ENCODE peak calls at places on chromosomes 3 and 15, in seven cellular contexts. E, Z, A, O, N, J and D are unnamed samples.

GRCh38 chr3:28240440-28240839 is 979 bp upstream of the CMC1 start:
- DNase-seq in E (no peak), O (peak), J (no peak), Z (no peak), N (peak), A (no peak), D (no peak)

GRCh38 chr3:187738400-187739124 is 6.7 kb downstream of the BCL6 start:
- DNase-seq in A (peak), J (peak), Z (peak), O (peak), N (peak), E (peak), D (peak)

GRCh38 chr15:92645731-92646130 is 9.8 kb downstream of the FAM174B start:
- DNase-seq in Z (no peak), A (no peak), J (no peak), O (no peak), N (no peak), E (no peak), D (no peak)

GRCh38 chr3:55571913-55572312 is 84.8 kb upstream of the WNT5A start:
- DNase-seq in J (peak), E (no peak), N (no peak), A (peak), O (no peak), Z (no peak), D (peak)

GRCh38 chr3:107344722-107345121 is 32.5 kb upstream of the CCDC54 start:
- DNase-seq in A (no peak), E (no peak), Z (no peak), J (no peak), O (no peak), N (no peak), D (peak)

GRCh38 chr3:116483135-116483534 is 37.8 kb upstream of the LSAMP start:
- DNase-seq in O (no peak), Z (no peak), E (no peak), J (no peak), N (no peak), A (no peak), D (no peak)

GRCh38 chr3:163785693-163786092 is 1292.6 kb downstream of the SI start:
- DNase-seq in J (no peak), Z (no peak), A (no peak), N (no peak), O (peak), E (no peak), D (no peak)

GRCh38 chr3:115912372-115912771 is 289.1 kb downstream of the GAP43 start:
- DNase-seq in J (peak), E (no peak), Z (no peak), N (no peak), O (no peak), A (peak), D (peak)

GRCh38 chr3:161100994-161101393 is 4.2 kb downstream of the B3GALNT1 start:
- DNase-seq in Z (no peak), A (no peak), E (no peak), O (no peak), N (no peak), J (no peak), D (no peak)

GRCh38 chr3:186283651-186284445 is 78.2 kb downstream of the DGKG start:
- DNase-seq in J (no peak), A (peak), N (no peak), Z (no peak), E (no peak), O (no peak), D (peak)

GRCh38 chr3:50324351-50325144 is 2.0 kb upstream of the HYAL2 start:
- DNase-seq in E (no peak), N (peak), Z (no peak), J (peak), A (peak), O (peak), D (peak)

GRCh38 chr3:177249203-177249602 is 51.9 kb upstream of the TBL1XR1 start:
- DNase-seq in N (no peak), E (no peak), J (no peak), Z (no peak), A (no peak), O (no peak), D (no peak)

GRCh38 chr3:89851974-89852621 is 744.7 kb downstream of the EPHA3 start:
- DNase-seq in Z (no peak), A (peak), O (peak), N (no peak), J (no peak), E (no peak), D (peak)

GRCh38 chr3:152405915-152406802 is 137.4 kb downstream of the MBNL1 start:
- DNase-seq in J (no peak), N (no peak), Z (no peak), A (peak), O (no peak), E (no peak), D (peak)

GRCh38 chr3:71520186-71521020 is 63.1 kb downstream of the FOXP1 start:
- DNase-seq in J (no peak), N (no peak), E (no peak), A (peak), O (no peak), Z (no peak), D (no peak)

GRCh38 chr15:62961134-62961533 is 81.4 kb upstream of the TPM1 start:
- DNase-seq in Z (no peak), E (no peak), J (no peak), O (no peak), N (no peak), A (no peak), D (no peak)

GRCh38 chr3:72579581-72580245 is 268.5 kb downstream of the SHQ1 start:
- DNase-seq in Z (no peak), E (no peak), A (no peak), J (no peak), N (no peak), O (no peak), D (no peak)

GRCh38 chr3:119019767-119020518 is 14.7 kb downstream of the IGSF11 start:
- DNase-seq in A (no peak), O (no peak), N (no peak), E (no peak), J (no peak), Z (no peak), D (no peak)

GRCh38 chr3:157494581-157495281 is 8.5 kb downstream of the VEPH1 start:
- DNase-seq in N (no peak), Z (no peak), O (no peak), E (no peak), A (peak), J (no peak), D (no peak)

GRCh38 chr15:63896336-63897115 is 62.8 kb upstream of the HERC1 start:
- DNase-seq in Z (peak), A (peak), E (no peak), N (peak), J (peak), O (no peak), D (peak)

GRCh38 chr3:120492103-120492502 is 41.3 kb upstream of the FSTL1 start:
- DNase-seq in E (no peak), A (no peak), J (no peak), N (no peak), O (no peak), Z (no peak), D (no peak)

GRCh38 chr3:72763751-72764440 is 84.3 kb downstream of the SHQ1 start:
- DNase-seq in E (no peak), Z (no peak), J (no peak), O (no peak), A (no peak), N (no peak), D (no peak)

GRCh38 chr15:44882499-44882968 is 74.0 kb upstream of the TERB2 start:
- DNase-seq in E (no peak), J (no peak), O (no peak), A (no peak), N (no peak), Z (no peak), D (no peak)

GRCh38 chr15:78791357-78791756 is 19.9 kb downstream of the ADAMTS7 start:
- DNase-seq in O (no peak), A (no peak), N (no peak), Z (no peak), E (no peak), J (no peak), D (no peak)

GRCh38 chr3:175193815-175194518 is 334.8 kb downstream of the NAALADL2 start:
- DNase-seq in A (no peak), N (no peak), J (no peak), Z (no peak), O (no peak), E (no peak), D (peak)

GRCh38 chr15:89335289-89336041 is 841 bp upstream of the POLG start:
- DNase-seq in Z (no peak), N (no peak), E (peak), O (peak), J (peak), A (no peak), D (no peak)

GRCh38 chr3:29057326-29057725 is 223.5 kb upstream of the RBMS3 start:
- DNase-seq in E (no peak), A (peak), Z (no peak), O (no peak), N (no peak), J (no peak), D (peak)

GRCh38 chr15:76626611-76627010 is 278.5 kb downstream of the SCAPER start:
- DNase-seq in Z (no peak), O (no peak), E (no peak), N (no peak), A (no peak), J (no peak), D (no peak)

GRCh38 chr3:36259580-36259979 is 120.7 kb upstream of the STAC start:
- DNase-seq in Z (no peak), N (no peak), E (no peak), A (no peak), O (no peak), J (no peak), D (no peak)

GRCh38 chr15:90124487-90124886 is 22.2 kb upstream of the IDH2 start:
- DNase-seq in J (no peak), N (no peak), E (no peak), A (no peak), O (no peak), Z (no peak), D (no peak)

GRCh38 chr3:4512895-4513616 is 19.9 kb downstream of the ITPR1 start:
- DNase-seq in E (no peak), J (no peak), A (peak), Z (no peak), N (no peak), O (no peak), D (no peak)

GRCh38 chr3:157290761-157291160 is 130.8 kb upstream of the CCNL1 start:
- DNase-seq in A (peak), N (no peak), E (no peak), O (no peak), J (no peak), Z (no peak), D (peak)

GRCh38 chr3:3189102-3189727 is 9.7 kb upstream of the CRBN start:
- DNase-seq in N (no peak), Z (no peak), A (peak), O (no peak), J (no peak), E (no peak), D (no peak)

GRCh38 chr3:168021737-168022450 is 73.8 kb downstream of the GOLIM4 start:
- DNase-seq in N (no peak), O (no peak), J (no peak), Z (no peak), A (no peak), E (no peak), D (no peak)

GRCh38 chr15:43441316-43441715 is 51.6 kb downstream of the TP53BP1 start:
- DNase-seq in A (peak), E (no peak), N (no peak), O (peak), J (no peak), Z (no peak), D (peak)

GRCh38 chr3:42655331-42655888 is 1.9 kb downstream of the ZBTB47 start:
- DNase-seq in Z (no peak), O (no peak), A (no peak), J (peak), E (no peak), N (no peak), D (peak)